ENCODE peak calls at places on chromosomes 3 and 15, in four cellular contexts. D is effector CD4-positive, alpha-beta T cell; H is left lung; M is natural killer cell treated with Interleukin-12 subunit alpha and Interleukin-12 subunit beta and Interleukin-15 and Interleukin-18, amount 100 ng/mL, for 72 hours. C is an unnamed sample.

GRCh38 chr3:29679967-29680366 is 399.1 kb downstream of the RBMS3 start:
- DNase-seq in D (no peak), H (no peak), M (no peak), C (no peak)

GRCh38 chr3:14535616-14536015 is 4.5 kb downstream of the GRIP2 start:
- DNase-seq in D (no peak), H (no peak), M (no peak), C (no peak)

GRCh38 chr3:10511809-10512494 is 6.6 kb upstream of the ATP2B2 start:
- DNase-seq in D (no peak), H (no peak), M (no peak), C (no peak)

GRCh38 chr3:188772886-188773285 is 398.9 kb upstream of the TPRG1 start:
- DNase-seq in D (no peak), H (no peak), M (no peak), C (no peak)

GRCh38 chr15:81015595-81016252 is 15.0 kb downstream of the TLNRD1 start:
- DNase-seq in D (no peak), H (no peak), M (no peak), C (no peak)

GRCh38 chr15:38085931-38086562 is 151.6 kb downstream of the TMCO5A start:
- DNase-seq in D (no peak), H (no peak), M (no peak), C (no peak)

GRCh38 chr15:69533504-69533903 is 80.9 kb downstream of the RPLP1 start:
- DNase-seq in D (no peak), H (no peak), M (no peak), C (no peak)

GRCh38 chr3:81352867-81353266 is 408.6 kb downstream of the GBE1 start:
- DNase-seq in D (no peak), H (no peak), M (no peak), C (no peak)

GRCh38 chr3:64008952-64009351 is 14.3 kb downstream of the PSMD6 start:
- DNase-seq in D (no peak), H (no peak), M (no peak), C (no peak)

GRCh38 chr3:189056612-189057352 is 115.0 kb upstream of the TPRG1 start:
- DNase-seq in D (no peak), H (no peak), M (no peak), C (no peak)

GRCh38 chr3:150414989-150415388 is 6.9 kb downstream of the TSC22D2 start:
- DNase-seq in D (no peak), H (no peak), M (no peak), C (no peak)

GRCh38 chr3:126121074-126121473 is 37.1 kb upstream of the SLC41A3 start:
- DNase-seq in D (no peak), H (no peak), M (no peak), C (no peak)

GRCh38 chr15:80550219-80550909 is 144.7 kb upstream of the ABHD17C start:
- DNase-seq in D (no peak), H (no peak), M (no peak), C (no peak)

GRCh38 chr3:123641084-123641462 is 56.2 kb upstream of the HACD2 start:
- DNase-seq in D (no peak), H (no peak), M (no peak), C (no peak)

C was measured in NCI-H510A.